ENCODE peak calls at places on chromosomes 4 and X, in eight cellular contexts. One of them, this sample, is unnamed.

GRCh38 chr4:13705521-13706035 is 78.1 kb upstream of the BOD1L1 start:
- DNase-seq in NCI-H2081: peak; percentile 85
- DNase-seq in mesenteric fat pad: no peak
- DNase-seq in activated CD8-positive, alpha-beta T cell treated with anti-CD3 and anti-CD28 coated beads, Interleukin-2, amount 10 ng/mL, durations not matched to agents 7 days and 5 days: no peak
- DNase-seq in gastrocnemius medialis: no peak
- DNase-seq in GM04504: no peak
- DNase-seq in colonic mucosa: peak; percentile 71
- DNase-seq in T-helper 9 cell: no peak
- DNase-seq in this sample: peak; percentile 75

GRCh38 chr4:146032234-146032860 is 93.7 kb upstream of the ZNF827 start:
- DNase-seq in NCI-H2081: no peak
- DNase-seq in mesenteric fat pad: no peak
- DNase-seq in activated CD8-positive, alpha-beta T cell treated with anti-CD3 and anti-CD28 coated beads, Interleukin-2, amount 10 ng/mL, durations not matched to agents 7 days and 5 days: no peak
- DNase-seq in gastrocnemius medialis: no peak
- DNase-seq in GM04504: no peak
- DNase-seq in colonic mucosa: peak; percentile 26
- DNase-seq in T-helper 9 cell: no peak
- DNase-seq in this sample: no peak

GRCh38 chrX:42948723-42949122 is 170.8 kb upstream of the PPP1R2C start:
- DNase-seq in NCI-H2081: no peak
- DNase-seq in mesenteric fat pad: no peak
- DNase-seq in activated CD8-positive, alpha-beta T cell treated with anti-CD3 and anti-CD28 coated beads, Interleukin-2, amount 10 ng/mL, durations not matched to agents 7 days and 5 days: peak; percentile 41
- DNase-seq in gastrocnemius medialis: no peak
- DNase-seq in GM04504: no peak
- DNase-seq in colonic mucosa: no peak
- DNase-seq in T-helper 9 cell: peak; percentile 15
- DNase-seq in this sample: no peak

GRCh38 chrX:83845397-83845796 is 15.5 kb upstream of the CYLC1 start:
- DNase-seq in NCI-H2081: peak; percentile 79
- DNase-seq in mesenteric fat pad: no peak
- DNase-seq in activated CD8-positive, alpha-beta T cell treated with anti-CD3 and anti-CD28 coated beads, Interleukin-2, amount 10 ng/mL, durations not matched to agents 7 days and 5 days: no peak
- DNase-seq in gastrocnemius medialis: no peak
- DNase-seq in GM04504: peak; percentile 1
- DNase-seq in colonic mucosa: no peak
- DNase-seq in T-helper 9 cell: no peak
- DNase-seq in this sample: no peak

GRCh38 chr4:38684951-38685350 is 21.0 kb downstream of the KLF3 start:
- DNase-seq in NCI-H2081: no peak
- DNase-seq in mesenteric fat pad: no peak
- DNase-seq in activated CD8-positive, alpha-beta T cell treated with anti-CD3 and anti-CD28 coated beads, Interleukin-2, amount 10 ng/mL, durations not matched to agents 7 days and 5 days: no peak
- DNase-seq in gastrocnemius medialis: no peak
- DNase-seq in GM04504: no peak
- DNase-seq in colonic mucosa: no peak
- DNase-seq in T-helper 9 cell: no peak
- DNase-seq in this sample: no peak

GRCh38 chrX:8049827-8050226 is 121.2 kb downstream of the VCX2 start:
- DNase-seq in NCI-H2081: peak; percentile 26
- DNase-seq in mesenteric fat pad: no peak
- DNase-seq in activated CD8-positive, alpha-beta T cell treated with anti-CD3 and anti-CD28 coated beads, Interleukin-2, amount 10 ng/mL, durations not matched to agents 7 days and 5 days: no peak
- DNase-seq in gastrocnemius medialis: no peak
- DNase-seq in GM04504: no peak
- DNase-seq in colonic mucosa: no peak
- DNase-seq in T-helper 9 cell: no peak
- DNase-seq in this sample: no peak

GRCh38 chr4:110046588-110047049 is 133.9 kb downstream of the EGF start:
- DNase-seq in NCI-H2081: peak; percentile 11
- DNase-seq in mesenteric fat pad: no peak
- DNase-seq in activated CD8-positive, alpha-beta T cell treated with anti-CD3 and anti-CD28 coated beads, Interleukin-2, amount 10 ng/mL, durations not matched to agents 7 days and 5 days: no peak
- DNase-seq in gastrocnemius medialis: no peak
- DNase-seq in GM04504: peak; percentile 36
- DNase-seq in colonic mucosa: no peak
- DNase-seq in T-helper 9 cell: no peak
- DNase-seq in this sample: no peak

GRCh38 chr4:119041951-119042560 is 93.6 kb upstream of the MYOZ2 start:
- DNase-seq in NCI-H2081: peak; percentile 74
- DNase-seq in mesenteric fat pad: no peak
- DNase-seq in activated CD8-positive, alpha-beta T cell treated with anti-CD3 and anti-CD28 coated beads, Interleukin-2, amount 10 ng/mL, durations not matched to agents 7 days and 5 days: peak; percentile 78
- DNase-seq in gastrocnemius medialis: peak; percentile 63
- DNase-seq in GM04504: no peak
- DNase-seq in colonic mucosa: peak; percentile 80
- DNase-seq in T-helper 9 cell: peak; percentile 14
- DNase-seq in this sample: peak; percentile 39

GRCh38 chr4:107997001-107997788 is 7.5 kb downstream of the HADH start:
- DNase-seq in NCI-H2081: no peak
- DNase-seq in mesenteric fat pad: no peak
- DNase-seq in activated CD8-positive, alpha-beta T cell treated with anti-CD3 and anti-CD28 coated beads, Interleukin-2, amount 10 ng/mL, durations not matched to agents 7 days and 5 days: no peak
- DNase-seq in gastrocnemius medialis: peak; percentile 75
- DNase-seq in GM04504: peak; percentile 72
- DNase-seq in colonic mucosa: no peak
- DNase-seq in T-helper 9 cell: no peak
- DNase-seq in this sample: no peak

GRCh38 chr4:89640620-89641366 is 196.2 kb downstream of the SNCA start:
- DNase-seq in NCI-H2081: no peak
- DNase-seq in mesenteric fat pad: peak; percentile 84
- DNase-seq in activated CD8-positive, alpha-beta T cell treated with anti-CD3 and anti-CD28 coated beads, Interleukin-2, amount 10 ng/mL, durations not matched to agents 7 days and 5 days: no peak
- DNase-seq in gastrocnemius medialis: no peak
- DNase-seq in GM04504: no peak
- DNase-seq in colonic mucosa: peak; percentile 50
- DNase-seq in T-helper 9 cell: no peak
- DNase-seq in this sample: no peak

GRCh38 chr4:108058685-108059440 is 69.2 kb downstream of the HADH start:
- DNase-seq in NCI-H2081: peak; percentile 15
- DNase-seq in mesenteric fat pad: no peak
- DNase-seq in activated CD8-positive, alpha-beta T cell treated with anti-CD3 and anti-CD28 coated beads, Interleukin-2, amount 10 ng/mL, durations not matched to agents 7 days and 5 days: no peak
- DNase-seq in gastrocnemius medialis: no peak
- DNase-seq in GM04504: peak; percentile 72
- DNase-seq in colonic mucosa: no peak
- DNase-seq in T-helper 9 cell: no peak
- DNase-seq in this sample: no peak

GRCh38 chr4:140595065-140595464 is 26.3 kb upstream of the UCP1 start:
- DNase-seq in NCI-H2081: peak; percentile 32
- DNase-seq in mesenteric fat pad: no peak
- DNase-seq in activated CD8-positive, alpha-beta T cell treated with anti-CD3 and anti-CD28 coated beads, Interleukin-2, amount 10 ng/mL, durations not matched to agents 7 days and 5 days: no peak
- DNase-seq in gastrocnemius medialis: no peak
- DNase-seq in GM04504: no peak
- DNase-seq in colonic mucosa: peak; percentile 33
- DNase-seq in T-helper 9 cell: no peak
- DNase-seq in this sample: peak; percentile 75

GRCh38 chr4:23060776-23061175 is 368.0 kb downstream of the GBA3 start:
- DNase-seq in NCI-H2081: no peak
- DNase-seq in mesenteric fat pad: no peak
- DNase-seq in activated CD8-positive, alpha-beta T cell treated with anti-CD3 and anti-CD28 coated beads, Interleukin-2, amount 10 ng/mL, durations not matched to agents 7 days and 5 days: no peak
- DNase-seq in gastrocnemius medialis: no peak
- DNase-seq in GM04504: peak; percentile 43
- DNase-seq in colonic mucosa: no peak
- DNase-seq in T-helper 9 cell: no peak
- DNase-seq in this sample: no peak

GRCh38 chrX:10939384-10939783 is 171.7 kb upstream of the HCCS start:
- DNase-seq in NCI-H2081: no peak
- DNase-seq in mesenteric fat pad: no peak
- DNase-seq in activated CD8-positive, alpha-beta T cell treated with anti-CD3 and anti-CD28 coated beads, Interleukin-2, amount 10 ng/mL, durations not matched to agents 7 days and 5 days: no peak
- DNase-seq in gastrocnemius medialis: no peak
- DNase-seq in GM04504: no peak
- DNase-seq in colonic mucosa: no peak
- DNase-seq in T-helper 9 cell: no peak
- DNase-seq in this sample: no peak

GRCh38 chr4:19944806-19945205 is 306.9 kb upstream of the SLIT2 start:
- DNase-seq in NCI-H2081: peak; percentile 71
- DNase-seq in mesenteric fat pad: no peak
- DNase-seq in activated CD8-positive, alpha-beta T cell treated with anti-CD3 and anti-CD28 coated beads, Interleukin-2, amount 10 ng/mL, durations not matched to agents 7 days and 5 days: no peak
- DNase-seq in gastrocnemius medialis: no peak
- DNase-seq in GM04504: no peak
- DNase-seq in colonic mucosa: no peak
- DNase-seq in T-helper 9 cell: no peak
- DNase-seq in this sample: no peak

GRCh38 chr4:147814334-147814733 is 82.4 kb downstream of the ARHGAP10 start:
- DNase-seq in NCI-H2081: no peak
- DNase-seq in mesenteric fat pad: no peak
- DNase-seq in activated CD8-positive, alpha-beta T cell treated with anti-CD3 and anti-CD28 coated beads, Interleukin-2, amount 10 ng/mL, durations not matched to agents 7 days and 5 days: no peak
- DNase-seq in gastrocnemius medialis: no peak
- DNase-seq in GM04504: no peak
- DNase-seq in colonic mucosa: no peak
- DNase-seq in T-helper 9 cell: no peak
- DNase-seq in this sample: no peak

GRCh38 chrX:8879750-8880149 is 78.6 kb upstream of the FAM9A start:
- DNase-seq in NCI-H2081: no peak
- DNase-seq in mesenteric fat pad: no peak
- DNase-seq in activated CD8-positive, alpha-beta T cell treated with anti-CD3 and anti-CD28 coated beads, Interleukin-2, amount 10 ng/mL, durations not matched to agents 7 days and 5 days: peak; percentile 25
- DNase-seq in gastrocnemius medialis: no peak
- DNase-seq in GM04504: no peak
- DNase-seq in colonic mucosa: peak; percentile 40
- DNase-seq in T-helper 9 cell: peak; percentile 7
- DNase-seq in this sample: no peak

GRCh38 chr4:79865253-79865652 is 207.8 kb downstream of the ANTXR2 start:
- DNase-seq in NCI-H2081: no peak
- DNase-seq in mesenteric fat pad: no peak
- DNase-seq in activated CD8-positive, alpha-beta T cell treated with anti-CD3 and anti-CD28 coated beads, Interleukin-2, amount 10 ng/mL, durations not matched to agents 7 days and 5 days: no peak
- DNase-seq in gastrocnemius medialis: no peak
- DNase-seq in GM04504: peak; percentile 19
- DNase-seq in colonic mucosa: no peak
- DNase-seq in T-helper 9 cell: no peak
- DNase-seq in this sample: no peak

GRCh38 chr4:81173213-81173612 is 41.8 kb downstream of the PRKG2 start:
- DNase-seq in NCI-H2081: no peak
- DNase-seq in mesenteric fat pad: no peak
- DNase-seq in activated CD8-positive, alpha-beta T cell treated with anti-CD3 and anti-CD28 coated beads, Interleukin-2, amount 10 ng/mL, durations not matched to agents 7 days and 5 days: no peak
- DNase-seq in gastrocnemius medialis: no peak
- DNase-seq in GM04504: no peak
- DNase-seq in colonic mucosa: no peak
- DNase-seq in T-helper 9 cell: no peak
- DNase-seq in this sample: no peak

GRCh38 chrX:2933125-2933900 is 4.2 kb upstream of the ARSD start:
- DNase-seq in NCI-H2081: no peak
- DNase-seq in mesenteric fat pad: no peak
- DNase-seq in activated CD8-positive, alpha-beta T cell treated with anti-CD3 and anti-CD28 coated beads, Interleukin-2, amount 10 ng/mL, durations not matched to agents 7 days and 5 days: no peak
- DNase-seq in gastrocnemius medialis: no peak
- DNase-seq in GM04504: no peak
- DNase-seq in colonic mucosa: peak; percentile 40
- DNase-seq in T-helper 9 cell: no peak
- DNase-seq in this sample: no peak

GRCh38 chrX:66625525-66625924 is 13.4 kb downstream of the EDA2R start:
- DNase-seq in NCI-H2081: no peak
- DNase-seq in mesenteric fat pad: no peak
- DNase-seq in activated CD8-positive, alpha-beta T cell treated with anti-CD3 and anti-CD28 coated beads, Interleukin-2, amount 10 ng/mL, durations not matched to agents 7 days and 5 days: no peak
- DNase-seq in gastrocnemius medialis: no peak
- DNase-seq in GM04504: no peak
- DNase-seq in colonic mucosa: no peak
- DNase-seq in T-helper 9 cell: no peak
- DNase-seq in this sample: no peak

GRCh38 chr4:118254368-118254767 is 98.4 kb downstream of the PRSS12 start:
- DNase-seq in NCI-H2081: no peak
- DNase-seq in mesenteric fat pad: no peak
- DNase-seq in activated CD8-positive, alpha-beta T cell treated with anti-CD3 and anti-CD28 coated beads, Interleukin-2, amount 10 ng/mL, durations not matched to agents 7 days and 5 days: no peak
- DNase-seq in gastrocnemius medialis: no peak
- DNase-seq in GM04504: no peak
- DNase-seq in colonic mucosa: no peak
- DNase-seq in T-helper 9 cell: no peak
- DNase-seq in this sample: no peak

GRCh38 chrX:47212381-47213293 is 5.8 kb upstream of the CDK16 start:
- DNase-seq in NCI-H2081: no peak
- DNase-seq in mesenteric fat pad: peak; percentile 78
- DNase-seq in activated CD8-positive, alpha-beta T cell treated with anti-CD3 and anti-CD28 coated beads, Interleukin-2, amount 10 ng/mL, durations not matched to agents 7 days and 5 days: no peak
- DNase-seq in gastrocnemius medialis: no peak
- DNase-seq in GM04504: no peak
- DNase-seq in colonic mucosa: no peak
- DNase-seq in T-helper 9 cell: no peak
- DNase-seq in this sample: no peak

GRCh38 chr4:180426938-180427337 is 1816.3 kb upstream of the TENM3 start:
- DNase-seq in NCI-H2081: no peak
- DNase-seq in mesenteric fat pad: no peak
- DNase-seq in activated CD8-positive, alpha-beta T cell treated with anti-CD3 and anti-CD28 coated beads, Interleukin-2, amount 10 ng/mL, durations not matched to agents 7 days and 5 days: no peak
- DNase-seq in gastrocnemius medialis: no peak
- DNase-seq in GM04504: no peak
- DNase-seq in colonic mucosa: no peak
- DNase-seq in T-helper 9 cell: no peak
- DNase-seq in this sample: no peak

GRCh38 chr4:797066-797465 is 28.9 kb downstream of the CPLX1 start:
- DNase-seq in NCI-H2081: peak; percentile 96
- DNase-seq in mesenteric fat pad: no peak
- DNase-seq in activated CD8-positive, alpha-beta T cell treated with anti-CD3 and anti-CD28 coated beads, Interleukin-2, amount 10 ng/mL, durations not matched to agents 7 days and 5 days: no peak
- DNase-seq in gastrocnemius medialis: no peak
- DNase-seq in GM04504: no peak
- DNase-seq in colonic mucosa: no peak
- DNase-seq in T-helper 9 cell: no peak
- DNase-seq in this sample: no peak

GRCh38 chr4:8336412-8337075 is 67.0 kb downstream of the HTRA3 start:
- DNase-seq in NCI-H2081: no peak
- DNase-seq in mesenteric fat pad: peak; percentile 18
- DNase-seq in activated CD8-positive, alpha-beta T cell treated with anti-CD3 and anti-CD28 coated beads, Interleukin-2, amount 10 ng/mL, durations not matched to agents 7 days and 5 days: no peak
- DNase-seq in gastrocnemius medialis: no peak
- DNase-seq in GM04504: no peak
- DNase-seq in colonic mucosa: no peak
- DNase-seq in T-helper 9 cell: no peak
- DNase-seq in this sample: no peak

GRCh38 chr4:55444822-55445221 is 49.1 kb downstream of the TMEM165 start:
- DNase-seq in NCI-H2081: no peak
- DNase-seq in mesenteric fat pad: no peak
- DNase-seq in activated CD8-positive, alpha-beta T cell treated with anti-CD3 and anti-CD28 coated beads, Interleukin-2, amount 10 ng/mL, durations not matched to agents 7 days and 5 days: no peak
- DNase-seq in gastrocnemius medialis: no peak
- DNase-seq in GM04504: no peak
- DNase-seq in colonic mucosa: no peak
- DNase-seq in T-helper 9 cell: no peak
- DNase-seq in this sample: no peak

GRCh38 chr4:3168029-3168428 is 80.9 kb upstream of the MSANTD1 start:
- DNase-seq in NCI-H2081: no peak
- DNase-seq in mesenteric fat pad: no peak
- DNase-seq in activated CD8-positive, alpha-beta T cell treated with anti-CD3 and anti-CD28 coated beads, Interleukin-2, amount 10 ng/mL, durations not matched to agents 7 days and 5 days: no peak
- DNase-seq in gastrocnemius medialis: no peak
- DNase-seq in GM04504: peak; percentile 21
- DNase-seq in colonic mucosa: no peak
- DNase-seq in T-helper 9 cell: no peak
- DNase-seq in this sample: no peak